ENCODE peak calls at places on chromosomes 13 and 19, in eight cellular contexts. A is mucosa of descending colon, H is RWPE2, X is stomach, B is GM10248, W is colonic mucosa, T is activated B cell treated with CpG ODN at 0.5 μM for 24 hours, E is suprapubic skin. I is an unnamed sample.

GRCh38 chr19:49364083-49364687 is 508 bp downstream of the DKKL1 start:
- DNase-seq in A (no peak), H (no peak), X (no peak), B (no peak), W (no peak), T (no peak), E (no peak), I (no peak)

GRCh38 chr13:51804295-51805172 is 571 bp upstream of the DHRS12 start:
- DNase-seq in A (peak), H (no peak), X (peak), B (no peak), W (peak), T (no peak), E (no peak), I (no peak)

GRCh38 chr13:45206340-45206739 is 5.5 kb upstream of the KCTD4 start:
- DNase-seq in A (no peak), H (no peak), X (no peak), B (peak), W (no peak), T (no peak), E (no peak), I (no peak)

GRCh38 chr13:78589206-78589605 is 14.1 kb downstream of the POU4F1 start:
- DNase-seq in A (peak), H (no peak), X (no peak), B (no peak), W (peak), T (no peak), E (no peak), I (no peak)

GRCh38 chr13:109874921-109875454 is 88.6 kb upstream of the IRS2 start:
- DNase-seq in A (no peak), H (no peak), X (no peak), B (no peak), W (no peak), T (no peak), E (no peak), I (no peak)

GRCh38 chr13:48233097-48233885 is at the start of gene ITM2B:
- DNase-seq in A (peak), H (peak), X (peak), B (peak), W (peak), T (peak), E (peak), I (peak)

GRCh38 chr19:33231511-33231910 is 5.9 kb upstream of the SLC7A10 start:
- DNase-seq in A (no peak), H (no peak), X (no peak), B (no peak), W (no peak), T (no peak), E (no peak), I (no peak)

GRCh38 chr19:34503546-34504272 is 22.2 kb downstream of the WTIP start:
- DNase-seq in A (no peak), H (no peak), X (peak), B (peak), W (no peak), T (no peak), E (no peak), I (no peak)

GRCh38 chr19:43124360-43124759 is 41.9 kb upstream of the PSG2 start:
- DNase-seq in A (no peak), H (no peak), X (no peak), B (no peak), W (no peak), T (no peak), E (no peak), I (no peak)

GRCh38 chr19:677201-677600 is 1.0 kb downstream of the FSTL3 start:
- DNase-seq in A (peak), H (peak), X (peak), B (no peak), W (peak), T (no peak), E (no peak), I (no peak)

GRCh38 chr19:6556480-6556879 is 25.7 kb downstream of the TNFSF9 start:
- DNase-seq in A (no peak), H (no peak), X (no peak), B (no peak), W (no peak), T (no peak), E (no peak), I (no peak)

GRCh38 chr13:36674337-36675212 is 755 bp downstream of the SERTM1 start:
- DNase-seq in A (no peak), H (no peak), X (no peak), B (no peak), W (no peak), T (no peak), E (peak), I (no peak)

GRCh38 chr19:55391191-55391670 is 5.5 kb downstream of the RPL28 start:
- DNase-seq in A (no peak), H (no peak), X (no peak), B (no peak), W (no peak), T (no peak), E (no peak), I (no peak)

GRCh38 chr19:46844067-46844489 is 6.6 kb downstream of the AP2S1 start:
- DNase-seq in A (no peak), H (no peak), X (no peak), B (no peak), W (no peak), T (no peak), E (no peak), I (no peak)

GRCh38 chr19:33134571-33135041 is 2.7 kb downstream of the WDR88 start:
- DNase-seq in A (peak), H (no peak), X (no peak), B (peak), W (no peak), T (no peak), E (no peak), I (no peak)

GRCh38 chr13:42832341-42833153 is 51.2 kb downstream of the FAM216B start:
- DNase-seq in A (peak), H (no peak), X (peak), B (no peak), W (no peak), T (no peak), E (no peak), I (no peak)

GRCh38 chr19:6564393-6564792 is 26.6 kb downstream of the CD70 start:
- DNase-seq in A (no peak), H (no peak), X (no peak), B (no peak), W (no peak), T (no peak), E (no peak), I (no peak)

GRCh38 chr19:20640023-20640422 is 21.3 kb downstream of the ZNF626 start:
- DNase-seq in A (no peak), H (no peak), X (no peak), B (no peak), W (no peak), T (no peak), E (no peak), I (no peak)

GRCh38 chr13:96821971-96822370 is 172.3 kb downstream of the OXGR1 start:
- DNase-seq in A (no peak), H (no peak), X (no peak), B (no peak), W (no peak), T (no peak), E (no peak), I (no peak)

GRCh38 chr19:48907671-48908070 is 7.6 kb downstream of the NUCB1 start:
- DNase-seq in A (peak), H (no peak), X (no peak), B (no peak), W (peak), T (no peak), E (no peak), I (no peak)

GRCh38 chr13:91045351-91046034 is 302.0 kb upstream of the MIR17HG start:
- DNase-seq in A (no peak), H (no peak), X (no peak), B (peak), W (no peak), T (no peak), E (no peak), I (no peak)
- TF ChIP-seq CTCF in A (no peak), H (peak), X (no peak), B (peak), W (no peak), T (no peak), E (no peak), I (no peak)

GRCh38 chr19:10976200-10976892 is 15.5 kb downstream of the SMARCA4 start:
- DNase-seq in A (no peak), H (no peak), X (peak), B (no peak), W (no peak), T (no peak), E (no peak), I (no peak)

GRCh38 chr19:10981496-10981895 is 20.7 kb downstream of the SMARCA4 start:
- DNase-seq in A (no peak), H (no peak), X (no peak), B (no peak), W (no peak), T (no peak), E (no peak), I (no peak)

GRCh38 chr19:10977773-10978155 is 16.9 kb downstream of the SMARCA4 start:
- DNase-seq in A (no peak), H (no peak), X (no peak), B (no peak), W (no peak), T (no peak), E (no peak), I (no peak)

GRCh38 chr19:10984166-10984735 is 23.4 kb downstream of the SMARCA4 start:
- DNase-seq in A (no peak), H (no peak), X (no peak), B (no peak), W (no peak), T (no peak), E (no peak), I (no peak)

DNA sequence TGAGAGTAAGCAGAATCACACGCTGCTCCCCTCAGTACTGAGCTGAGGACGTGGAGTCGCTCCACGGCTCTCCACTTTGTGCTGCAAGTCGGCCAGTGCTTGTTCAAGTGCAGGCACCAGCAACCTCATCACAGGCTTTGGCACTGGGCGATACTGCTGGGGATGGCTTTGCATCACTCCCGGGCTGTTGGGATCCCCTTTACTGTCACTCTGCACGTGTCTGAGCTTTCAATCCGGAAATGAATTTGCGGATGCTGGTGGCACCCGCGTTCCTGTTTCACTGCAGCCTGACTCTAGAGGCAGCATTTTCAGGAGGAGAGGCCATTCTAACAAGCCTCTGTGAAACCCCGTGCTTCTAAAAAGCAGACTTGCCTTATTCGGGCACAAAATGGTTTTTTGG is 19.1 kb downstream of the SMARCA4 start:
- DNase-seq in A (no peak), H (no peak), X (no peak), B (no peak), W (no peak), T (no peak), E (no peak), I (no peak)
- TF ChIP-seq CTCF in A (no peak), H (no peak), X (no peak), B (no peak), W (no peak), T (no peak), E (no peak), I (no peak)

GRCh38 chr13:79806821-79807220 is 325.9 kb downstream of the NDFIP2 start:
- DNase-seq in A (no peak), H (no peak), X (no peak), B (no peak), W (no peak), T (no peak), E (no peak), I (no peak)
- TF ChIP-seq CTCF in A (no peak), H (no peak), X (no peak), B (no peak), W (no peak), T (no peak), E (no peak), I (no peak)

GRCh38 chr19:57830071-57830602 is at the start of gene ZNF587B:
- DNase-seq in A (peak), H (no peak), X (peak), B (no peak), W (peak), T (no peak), E (no peak), I (peak)
- TF ChIP-seq CTCF in A (peak), H (peak), X (no peak), B (no peak), W (peak), T (no peak), E (no peak), I (peak)

GRCh38 chr19:41096353-41096752 is 8.1 kb downstream of the CYP2A13 start:
- DNase-seq in A (no peak), H (no peak), X (no peak), B (no peak), W (no peak), T (no peak), E (no peak), I (no peak)
- TF ChIP-seq CTCF in A (no peak), H (no peak), X (no peak), B (no peak), W (no peak), T (no peak), E (no peak), I (no peak)

GRCh38 chr13:23510979-23511735 is 59.1 kb upstream of the TNFRSF19 start:
- DNase-seq in A (peak), H (no peak), X (no peak), B (peak), W (no peak), T (no peak), E (no peak), I (no peak)
- TF ChIP-seq CTCF in A (no peak), H (no peak), X (no peak), B (peak), W (no peak), T (no peak), E (no peak), I (no peak)

GRCh38 chr19:18145391-18145999 is 7.5 kb upstream of the PIK3R2 start:
- DNase-seq in A (no peak), H (no peak), X (no peak), B (no peak), W (no peak), T (no peak), E (no peak), I (no peak)
- TF ChIP-seq CTCF in A (no peak), H (no peak), X (no peak), B (no peak), W (no peak), T (no peak), E (no peak), I (no peak)

GRCh38 chr19:39502640-39503417 is 4.1 kb downstream of the DLL3 start:
- DNase-seq in A (peak), H (no peak), X (peak), B (peak), W (peak), T (peak), E (no peak), I (peak)
- TF ChIP-seq CTCF in A (peak), H (peak), X (no peak), B (peak), W (peak), T (no peak), E (peak), I (peak)

DNA sequence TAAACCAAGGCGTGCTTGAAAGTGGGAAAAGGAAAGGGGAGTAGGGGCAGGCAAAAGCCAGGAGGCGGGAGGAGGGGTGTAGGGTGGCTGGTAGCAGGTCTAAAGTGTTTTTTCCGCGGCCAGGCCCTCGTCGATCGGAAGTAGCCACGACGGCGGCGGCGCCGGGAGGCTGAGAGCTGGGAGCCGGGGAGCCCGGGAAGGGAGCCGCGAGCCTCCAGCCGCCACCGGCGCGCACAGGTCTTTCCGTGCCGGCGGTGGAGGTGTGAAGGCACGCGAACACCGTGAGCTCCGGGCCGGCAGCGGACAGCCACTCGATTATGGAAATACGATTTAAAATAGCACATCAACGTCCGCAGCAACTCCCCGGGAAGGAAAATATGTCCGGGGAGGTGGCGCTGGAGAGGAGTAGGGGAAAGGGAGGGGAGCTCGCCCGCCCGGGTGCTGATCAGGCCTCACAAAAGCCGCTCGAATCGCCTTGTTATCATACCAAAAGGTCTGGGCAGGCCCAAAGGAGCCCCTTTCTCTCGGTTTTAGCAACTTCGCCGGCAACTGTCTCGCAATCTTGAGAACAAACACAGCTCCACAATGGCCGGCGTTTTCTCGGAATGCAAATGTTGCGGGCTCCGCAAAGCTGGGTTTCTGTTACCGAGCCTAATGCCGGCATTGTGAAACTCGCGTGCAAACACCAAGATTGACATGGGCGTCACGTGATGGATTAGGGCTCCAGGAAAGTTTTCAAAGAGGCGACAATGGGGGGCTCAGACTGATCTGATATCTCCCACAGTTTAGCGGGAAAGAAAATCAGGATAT is 2.9 kb upstream of the PCDH8 start:
- DNase-seq in A (peak), H (no peak), X (peak), B (peak), W (peak), T (no peak), E (no peak), I (no peak)
- TF ChIP-seq CTCF in A (no peak), H (no peak), X (no peak), B (no peak), W (no peak), T (no peak), E (no peak), I (no peak)

GRCh38 chr13:33441015-33441414 is 155.5 kb upstream of the STARD13 start:
- DNase-seq in A (peak), H (no peak), X (peak), B (no peak), W (peak), T (no peak), E (no peak), I (no peak)
- TF ChIP-seq CTCF in A (no peak), H (peak), X (no peak), B (no peak), W (no peak), T (no peak), E (no peak), I (no peak)